ENCODE peak calls at places on chromosomes 6 and 20, in six cellular contexts. One of them, this sample, is unnamed.

GRCh38 chr6:151733680-151734320 is 73.7 kb upstream of the ESR1 start:
- DNase-seq in ascending aorta: no peak
- DNase-seq in spleen: no peak
- DNase-seq in A549: no peak
- DNase-seq in body of pancreas: no peak
- DNase-seq in uterus: no peak
- DNase-seq in this sample: no peak

GRCh38 chr20:14445902-14446301 is 108.5 kb upstream of the FLRT3 start:
- DNase-seq in ascending aorta: no peak
- DNase-seq in spleen: no peak
- DNase-seq in A549: no peak
- DNase-seq in body of pancreas: no peak
- DNase-seq in uterus: no peak
- DNase-seq in this sample: no peak

GRCh38 chr20:23023621-23024187 is 11.4 kb upstream of the SSTR4 start:
- DNase-seq in ascending aorta: no peak
- DNase-seq in spleen: no peak
- DNase-seq in A549: no peak
- DNase-seq in body of pancreas: no peak
- DNase-seq in uterus: no peak
- DNase-seq in this sample: no peak

GRCh38 chr6:38443341-38443740 is 196.4 kb downstream of the BTBD9 start:
- DNase-seq in ascending aorta: no peak
- DNase-seq in spleen: no peak
- DNase-seq in A549: no peak
- DNase-seq in body of pancreas: peak
- DNase-seq in uterus: no peak
- DNase-seq in this sample: no peak

GRCh38 chr20:32296874-32297420 is 19.5 kb downstream of the KIF3B start:
- DNase-seq in ascending aorta: no peak
- DNase-seq in spleen: no peak
- DNase-seq in A549: no peak
- DNase-seq in body of pancreas: no peak
- DNase-seq in uterus: no peak
- DNase-seq in this sample: no peak

GRCh38 chr6:161228096-161228495 is 45.8 kb downstream of the AGPAT4 start:
- DNase-seq in ascending aorta: no peak
- DNase-seq in spleen: no peak
- DNase-seq in A549: no peak
- DNase-seq in body of pancreas: no peak
- DNase-seq in uterus: peak
- DNase-seq in this sample: no peak

GRCh38 chr6:113647158-113647889 is 209.8 kb upstream of the MARCKS start:
- DNase-seq in ascending aorta: no peak
- DNase-seq in spleen: no peak
- DNase-seq in A549: no peak
- DNase-seq in body of pancreas: no peak
- DNase-seq in uterus: no peak
- DNase-seq in this sample: no peak

GRCh38 chr20:3658708-3659491 is 4.3 kb downstream of the GFRA4 start:
- DNase-seq in ascending aorta: no peak
- DNase-seq in spleen: peak
- DNase-seq in A549: no peak
- DNase-seq in body of pancreas: no peak
- DNase-seq in uterus: no peak
- DNase-seq in this sample: no peak

GRCh38 chr6:108736832-108737231 is 111.4 kb upstream of the ARMC2 start:
- DNase-seq in ascending aorta: peak
- DNase-seq in spleen: no peak
- DNase-seq in A549: peak
- DNase-seq in body of pancreas: peak
- DNase-seq in uterus: no peak
- DNase-seq in this sample: peak

GRCh38 chr6:133895573-133896343 is 6.8 kb downstream of the TCF21 start:
- DNase-seq in ascending aorta: no peak
- DNase-seq in spleen: no peak
- DNase-seq in A549: no peak
- DNase-seq in body of pancreas: no peak
- DNase-seq in uterus: peak
- DNase-seq in this sample: no peak

GRCh38 chr6:93163146-93163545 is 256.2 kb downstream of the EPHA7 start:
- DNase-seq in ascending aorta: no peak
- DNase-seq in spleen: no peak
- DNase-seq in A549: no peak
- DNase-seq in body of pancreas: no peak
- DNase-seq in uterus: no peak
- DNase-seq in this sample: no peak

GRCh38 chr6:73969982-73970960 is 274.3 kb downstream of the CD109 start:
- DNase-seq in ascending aorta: no peak
- DNase-seq in spleen: no peak
- DNase-seq in A549: peak
- DNase-seq in body of pancreas: peak
- DNase-seq in uterus: no peak
- DNase-seq in this sample: peak

GRCh38 chr6:113632220-113632864 is 224.8 kb upstream of the MARCKS start:
- DNase-seq in ascending aorta: peak
- DNase-seq in spleen: no peak
- DNase-seq in A549: peak
- DNase-seq in body of pancreas: peak
- DNase-seq in uterus: no peak
- DNase-seq in this sample: peak

GRCh38 chr6:71091167-71091566 is 134.3 kb upstream of the B3GAT2 start:
- DNase-seq in ascending aorta: no peak
- DNase-seq in spleen: no peak
- DNase-seq in A549: no peak
- DNase-seq in body of pancreas: no peak
- DNase-seq in uterus: no peak
- DNase-seq in this sample: no peak

GRCh38 chr6:73481969-73482368 is 20.4 kb downstream of the MTO1 start:
- DNase-seq in ascending aorta: no peak
- DNase-seq in spleen: no peak
- DNase-seq in A549: no peak
- DNase-seq in body of pancreas: no peak
- DNase-seq in uterus: no peak
- DNase-seq in this sample: no peak

GRCh38 chr20:31674895-31675827 is 37.4 kb downstream of the COX4I2 start:
- DNase-seq in ascending aorta: peak
- DNase-seq in spleen: peak
- DNase-seq in A549: no peak
- DNase-seq in body of pancreas: peak
- DNase-seq in uterus: peak
- DNase-seq in this sample: peak

GRCh38 chr6:94478178-94479140 is 1059.1 kb upstream of the EPHA7 start:
- DNase-seq in ascending aorta: no peak
- DNase-seq in spleen: no peak
- DNase-seq in A549: no peak
- DNase-seq in body of pancreas: no peak
- DNase-seq in uterus: no peak
- DNase-seq in this sample: no peak

GRCh38 chr6:130679684-130680083 is 147.5 kb upstream of the SMLR1 start:
- DNase-seq in ascending aorta: no peak
- DNase-seq in spleen: no peak
- DNase-seq in A549: no peak
- DNase-seq in body of pancreas: no peak
- DNase-seq in uterus: no peak
- DNase-seq in this sample: no peak

GRCh38 chr20:63908008-63908682 is 13.2 kb downstream of the DNAJC5 start:
- DNase-seq in ascending aorta: no peak
- DNase-seq in spleen: no peak
- DNase-seq in A549: no peak
- DNase-seq in body of pancreas: peak
- DNase-seq in uterus: no peak
- DNase-seq in this sample: no peak

GRCh38 chr6:35031611-35032529 is 109.3 kb downstream of the TCP11 start:
- DNase-seq in ascending aorta: peak
- DNase-seq in spleen: no peak
- DNase-seq in A549: no peak
- DNase-seq in body of pancreas: no peak
- DNase-seq in uterus: no peak
- DNase-seq in this sample: no peak

GRCh38 chr6:80366721-80367120 is 260.2 kb downstream of the BCKDHB start:
- DNase-seq in ascending aorta: no peak
- DNase-seq in spleen: no peak
- DNase-seq in A549: no peak
- DNase-seq in body of pancreas: no peak
- DNase-seq in uterus: peak
- DNase-seq in this sample: peak

GRCh38 chr20:24546232-24546892 is 76.9 kb downstream of the SYNDIG1 start:
- DNase-seq in ascending aorta: no peak
- DNase-seq in spleen: no peak
- DNase-seq in A549: no peak
- DNase-seq in body of pancreas: no peak
- DNase-seq in uterus: no peak
- DNase-seq in this sample: no peak

GRCh38 chr6:37020426-37021211 is 15.2 kb downstream of the FGD2 start:
- DNase-seq in ascending aorta: no peak
- DNase-seq in spleen: no peak
- DNase-seq in A549: no peak
- DNase-seq in body of pancreas: peak
- DNase-seq in uterus: no peak
- DNase-seq in this sample: no peak

GRCh38 chr20:54980321-54980960 is 505.0 kb downstream of the DOK5 start:
- DNase-seq in ascending aorta: no peak
- DNase-seq in spleen: no peak
- DNase-seq in A549: no peak
- DNase-seq in body of pancreas: no peak
- DNase-seq in uterus: no peak
- DNase-seq in this sample: peak

DNA sequence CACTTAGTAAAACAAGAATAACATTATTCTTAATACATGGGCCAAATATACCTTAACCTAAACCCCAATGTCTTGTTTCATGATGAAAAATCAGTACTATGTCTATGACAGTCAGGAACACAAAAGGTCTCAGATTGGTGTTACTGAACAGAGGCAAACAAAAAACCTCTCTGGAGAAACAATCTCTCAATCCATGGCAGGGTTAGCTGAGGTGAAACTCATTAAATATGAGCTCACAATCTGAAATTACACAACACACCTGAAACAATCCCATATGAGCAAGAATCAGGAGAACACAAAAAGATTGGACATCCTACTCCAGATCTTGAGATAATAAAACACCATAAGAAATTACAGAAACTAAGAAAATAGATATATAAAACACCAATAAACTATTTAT is 6.5 kb upstream of the SLC17A4 start:
- DNase-seq in ascending aorta: no peak
- DNase-seq in spleen: no peak
- DNase-seq in A549: no peak
- DNase-seq in body of pancreas: no peak
- DNase-seq in uterus: no peak
- DNase-seq in this sample: no peak
- TF ChIP-seq CTCF in ascending aorta: no peak
- TF ChIP-seq CTCF in spleen: no peak
- TF ChIP-seq CTCF in A549: no peak
- TF ChIP-seq CTCF in body of pancreas: no peak
- TF ChIP-seq CTCF in uterus: no peak
- TF ChIP-seq CTCF in this sample: no peak

DNA sequence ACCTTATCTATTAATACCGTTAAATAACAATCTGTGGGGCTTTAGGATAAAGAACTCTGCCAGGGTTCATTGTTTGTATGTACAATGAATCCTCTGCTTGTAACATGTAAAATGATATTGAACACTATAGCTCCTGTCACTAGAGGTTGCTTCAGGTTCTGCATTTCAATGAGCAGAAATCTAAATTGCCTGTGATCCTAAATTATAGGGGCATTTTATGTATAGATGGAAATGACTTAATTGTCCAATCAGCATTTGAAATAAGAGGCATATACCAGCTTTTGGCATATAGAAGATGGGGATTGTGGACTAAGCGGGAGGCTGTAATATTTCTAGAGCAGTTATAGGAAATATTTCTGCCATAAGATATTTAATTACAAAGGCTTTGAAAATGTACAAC is 2.0 kb downstream of the NCOA3 start:
- DNase-seq in ascending aorta: no peak
- DNase-seq in spleen: no peak
- DNase-seq in A549: no peak
- DNase-seq in body of pancreas: no peak
- DNase-seq in uterus: no peak
- DNase-seq in this sample: no peak
- H3K27ac ChIP-seq in ascending aorta: no peak
- H3K27ac ChIP-seq in spleen: peak
- H3K27ac ChIP-seq in A549: peak
- H3K27ac ChIP-seq in body of pancreas: no peak
- H3K27ac ChIP-seq in uterus: no peak
- H3K27ac ChIP-seq in this sample: no peak

GRCh38 chr6:331622-332521 is 39.6 kb downstream of the DUSP22 start:
- DNase-seq in ascending aorta: no peak
- DNase-seq in spleen: peak
- DNase-seq in A549: no peak
- DNase-seq in body of pancreas: no peak
- DNase-seq in uterus: no peak
- DNase-seq in this sample: no peak
- TF ChIP-seq CTCF in ascending aorta: no peak
- TF ChIP-seq CTCF in spleen: no peak
- TF ChIP-seq CTCF in A549: no peak
- TF ChIP-seq CTCF in body of pancreas: no peak
- TF ChIP-seq CTCF in uterus: no peak
- TF ChIP-seq CTCF in this sample: no peak

GRCh38 chr6:82169138-82169876 is 78.2 kb downstream of the IBTK start:
- DNase-seq in ascending aorta: no peak
- DNase-seq in spleen: no peak
- DNase-seq in A549: no peak
- DNase-seq in body of pancreas: no peak
- DNase-seq in uterus: no peak
- DNase-seq in this sample: no peak

DNA sequence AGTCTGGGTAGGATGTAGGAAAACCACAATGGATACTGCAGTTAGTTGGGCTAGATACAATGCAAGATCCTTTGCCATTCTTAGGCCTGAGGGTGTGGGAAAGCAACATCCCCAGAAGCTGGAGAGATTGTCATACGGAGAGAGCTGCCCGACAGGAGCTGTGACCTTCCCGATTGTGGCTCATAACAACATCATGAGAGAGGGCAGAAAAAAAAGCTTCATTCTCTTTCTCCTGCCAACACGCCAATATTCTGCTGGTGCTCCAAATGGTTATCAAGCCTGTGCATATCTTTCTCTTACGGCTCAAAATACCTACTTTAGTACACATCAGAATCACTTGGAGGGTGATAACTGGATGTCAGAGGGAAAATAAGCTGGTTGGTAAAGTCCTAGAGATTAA is 81.1 kb downstream of the IBTK start:
- DNase-seq in ascending aorta: no peak
- DNase-seq in spleen: no peak
- DNase-seq in A549: no peak
- DNase-seq in body of pancreas: no peak
- DNase-seq in uterus: no peak
- DNase-seq in this sample: no peak
- H3K27ac ChIP-seq in ascending aorta: no peak
- H3K27ac ChIP-seq in spleen: no peak
- H3K27ac ChIP-seq in A549: no peak
- H3K27ac ChIP-seq in body of pancreas: no peak
- H3K27ac ChIP-seq in uterus: no peak
- H3K27ac ChIP-seq in this sample: no peak

GRCh38 chr6:686528-686927 is 6.4 kb downstream of the EXOC2 start:
- DNase-seq in ascending aorta: no peak
- DNase-seq in spleen: no peak
- DNase-seq in A549: no peak
- DNase-seq in body of pancreas: no peak
- DNase-seq in uterus: no peak
- DNase-seq in this sample: no peak
- TF ChIP-seq CTCF in ascending aorta: no peak
- TF ChIP-seq CTCF in spleen: no peak
- TF ChIP-seq CTCF in A549: no peak
- TF ChIP-seq CTCF in body of pancreas: no peak
- TF ChIP-seq CTCF in uterus: no peak
- TF ChIP-seq CTCF in this sample: no peak